ENCODE peak calls at places on chromosomes 16 and 17, in nine cellular contexts. N is body of pancreas; R is GM23248; L is neuronal stem cell; G is adrenal gland; S is cardiac muscle cell; D is CD8-positive, alpha-beta T cell; Z is A549; X is adipocyte. P is an unnamed sample.

GRCh38 chr16:11089504-11090124 is 145.2 kb downstream of the CLEC16A start:
- DNase-seq in G (no peak), S (no peak), X (no peak), Z (no peak), D (no peak), N (peak; percentile 15), L (no peak), R (peak; percentile 32), P (peak; percentile 76)

GRCh38 chr16:48188449-48189102 is 32.8 kb upstream of the ABCC12 start:
- DNase-seq in G (no peak), N (no peak), D (no peak), L (no peak), X (no peak), R (no peak), S (no peak), Z (no peak), P (no peak)

GRCh38 chr17:37527249-37527851 is 37.7 kb downstream of the DUSP14 start:
- DNase-seq in S (peak; percentile 61), D (no peak), N (peak; percentile 30), L (peak; percentile 14), G (no peak), X (peak; percentile 80), R (peak; percentile 80), Z (peak; percentile 70), P (no peak)

GRCh38 chr17:16875662-16876061 is 96.3 kb downstream of the TNFRSF13B start:
- DNase-seq in X (no peak), G (no peak), N (peak; percentile 38), D (no peak), L (no peak), Z (no peak), R (no peak), S (no peak), P (no peak)

GRCh38 chr16:77669057-77669456 is 53.3 kb upstream of the NUDT7 start:
- DNase-seq in S (no peak), N (no peak), D (no peak), Z (no peak), X (no peak), L (no peak), G (no peak), R (no peak), P (no peak)

GRCh38 chr16:75566889-75567255 is 693 bp downstream of the GABARAPL2 start:
- DNase-seq in Z (no peak), D (no peak), L (no peak), S (peak; percentile 34), R (peak; percentile 58), X (peak; percentile 56), N (peak; percentile 18), G (peak; percentile 29), P (no peak)

GRCh38 chr17:4161179-4161559 is 18.2 kb downstream of the CYB5D2 start:
- DNase-seq in L (no peak), D (no peak), N (no peak), G (peak; percentile 89), Z (peak; percentile 98), R (peak; percentile 73), S (no peak), X (peak; percentile 97), P (no peak)

GRCh38 chr17:77736207-77736600 is 222.3 kb upstream of the TNRC6C start:
- DNase-seq in R (peak; percentile 19), L (no peak), N (no peak), G (no peak), Z (no peak), D (no peak), S (peak; percentile 42), X (no peak), P (no peak)

GRCh38 chr17:30336369-30337171 is 2.7 kb upstream of the TMIGD1 start:
- DNase-seq in N (peak; percentile 73), X (peak; percentile 43), G (peak; percentile 33), S (no peak), L (peak; percentile 29), R (peak; percentile 62), D (peak; percentile 46), Z (peak; percentile 66), P (peak; percentile 72)

GRCh38 chr17:44987194-44987882 is 19.2 kb upstream of the C1QL1 start:
- DNase-seq in N (no peak), X (no peak), L (no peak), D (no peak), G (no peak), R (peak; percentile 29), S (peak; percentile 54), Z (no peak), P (no peak)

GRCh38 chr17:35790826-35791225 is 4.6 kb downstream of the MMP28 start:
- DNase-seq in D (no peak), L (no peak), G (no peak), Z (no peak), S (no peak), N (no peak), R (no peak), X (no peak), P (peak; percentile 32)

DNA sequence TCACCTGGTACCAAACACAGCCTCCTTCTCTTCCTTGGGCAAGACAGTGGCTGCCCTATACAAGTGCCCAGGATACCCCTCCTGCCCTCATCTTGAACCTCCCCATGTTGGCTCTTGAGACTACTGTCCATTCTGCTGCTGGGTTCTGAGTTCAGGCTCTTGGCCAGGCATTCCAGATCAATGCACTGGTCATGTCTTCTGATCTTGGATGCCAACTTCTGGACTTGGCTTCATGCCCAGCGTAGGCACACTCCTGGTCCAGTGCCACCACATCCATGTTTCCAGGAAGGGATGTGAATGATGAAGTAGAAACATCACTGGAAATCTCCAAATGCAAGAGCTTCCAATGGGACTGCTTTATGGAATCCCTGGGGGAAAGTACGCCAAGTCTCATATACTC is 51.5 kb downstream of the DYNLRB2 start:
- DNase-seq in D (no peak), X (no peak), N (no peak), S (no peak), Z (no peak), G (no peak), R (no peak), L (no peak), P (no peak)
- H3K4me1 ChIP-seq in D (peaks cover 14% of the 10 kb centered on the region), X (no peaks in the 10 kb centered on the region), N (no peaks in the 10 kb centered on the region), S (no peaks in the 10 kb centered on the region), Z (no peaks in the 10 kb centered on the region), G (no peaks in the 10 kb centered on the region), R (peaks cover 6% of the 10 kb centered on the region), L (no peaks in the 10 kb centered on the region), P (no peaks in the 10 kb centered on the region)

DNA sequence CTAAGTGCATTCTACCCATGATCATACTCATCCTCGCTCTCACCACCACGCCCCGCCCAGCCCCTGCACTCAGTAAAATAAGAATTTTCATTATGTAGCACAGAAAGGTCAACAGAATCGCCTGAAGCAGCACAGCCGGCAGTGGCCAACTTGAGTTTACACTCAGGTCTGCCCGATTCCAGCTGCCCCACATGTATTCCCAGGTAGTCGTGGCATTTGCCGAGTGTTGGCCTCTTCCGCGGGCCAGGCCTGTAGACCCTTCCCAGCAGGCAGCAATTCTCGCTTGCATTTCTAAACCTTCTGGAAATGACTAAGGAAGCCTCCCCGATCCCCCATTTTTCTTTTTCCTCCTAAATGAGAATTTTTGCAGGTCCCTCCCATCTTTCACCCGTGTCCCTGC is 609 bp downstream of the CNGB1 start:
- DNase-seq in X (no peak), G (no peak), S (no peak), L (no peak), N (no peak), R (no peak), D (no peak), Z (no peak), P (no peak)
- H3K4me1 ChIP-seq in X (peaks cover 5% of the 10 kb centered on the region), G (no peaks in the 10 kb centered on the region), S (no peaks in the 10 kb centered on the region), L (peaks cover 10% of the 10 kb centered on the region), N (no peaks in the 10 kb centered on the region), R (no peaks in the 10 kb centered on the region), D (no peaks in the 10 kb centered on the region), Z (peaks cover 15% of the 10 kb centered on the region), P (no peaks in the 10 kb centered on the region)

GRCh38 chr17:82889496-82890338 is 49.9 kb upstream of the ZNF750 start:
- DNase-seq in S (no peak), G (no peak), R (no peak), X (no peak), N (peak; percentile 93), L (no peak), D (no peak), Z (no peak), P (peak; percentile 85)

GRCh38 chr17:82891911-82892310 is 52.1 kb upstream of the ZNF750 start:
- DNase-seq in R (no peak), N (no peak), G (no peak), Z (no peak), X (no peak), L (no peak), D (no peak), S (no peak), P (no peak)

GRCh38 chr17:82888583-82889495 is 49.0 kb upstream of the ZNF750 start:
- DNase-seq in R (no peak), S (no peak), Z (no peak), X (no peak), L (no peak), G (peak; percentile 83), N (peak; percentile 92), D (no peak), P (peak; percentile 54)

GRCh38 chr17:82890926-82891678 is 51.3 kb upstream of the ZNF750 start:
- DNase-seq in D (no peak), L (no peak), Z (no peak), N (peak; percentile 40), S (no peak), R (no peak), X (no peak), G (no peak), P (peak; percentile 45)

DNA sequence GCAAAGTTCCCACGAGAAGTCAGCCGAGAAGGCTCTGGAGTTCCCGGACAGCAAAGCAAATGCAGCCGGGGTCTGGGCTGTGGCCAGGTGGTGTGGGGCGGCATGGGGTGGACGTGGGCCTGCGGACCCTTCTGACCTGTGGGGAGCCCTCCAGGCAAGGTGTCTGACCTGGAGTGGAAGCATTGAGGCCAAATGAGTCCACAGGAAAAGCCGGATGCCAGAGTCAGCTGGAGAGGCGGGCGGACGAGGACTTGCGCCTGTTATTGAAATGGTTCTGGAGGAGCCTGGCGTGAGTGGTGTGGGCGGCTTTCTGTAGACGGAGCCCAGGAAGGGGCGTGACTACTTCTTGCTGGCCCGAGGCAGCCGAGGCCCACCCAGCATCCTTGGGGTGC is 50.5 kb upstream of the ZNF750 start:
- DNase-seq in R (peak; percentile 12), X (no peak), G (no peak), S (no peak), D (no peak), Z (no peak), N (peak; percentile 47), L (no peak), P (no peak)
- H3K4me1 ChIP-seq in R (peaks cover 10% of the 10 kb centered on the region), X (peaks cover 33% of the 10 kb centered on the region), G (peaks cover 30% of the 10 kb centered on the region), S (peaks cover 8% of the 10 kb centered on the region), D (peaks cover 31% of the 10 kb centered on the region), Z (no peaks in the 10 kb centered on the region), N (peaks cover 72% of the 10 kb centered on the region), L (peaks cover 5% of the 10 kb centered on the region), P (peaks cover 24% of the 10 kb centered on the region)

DNA sequence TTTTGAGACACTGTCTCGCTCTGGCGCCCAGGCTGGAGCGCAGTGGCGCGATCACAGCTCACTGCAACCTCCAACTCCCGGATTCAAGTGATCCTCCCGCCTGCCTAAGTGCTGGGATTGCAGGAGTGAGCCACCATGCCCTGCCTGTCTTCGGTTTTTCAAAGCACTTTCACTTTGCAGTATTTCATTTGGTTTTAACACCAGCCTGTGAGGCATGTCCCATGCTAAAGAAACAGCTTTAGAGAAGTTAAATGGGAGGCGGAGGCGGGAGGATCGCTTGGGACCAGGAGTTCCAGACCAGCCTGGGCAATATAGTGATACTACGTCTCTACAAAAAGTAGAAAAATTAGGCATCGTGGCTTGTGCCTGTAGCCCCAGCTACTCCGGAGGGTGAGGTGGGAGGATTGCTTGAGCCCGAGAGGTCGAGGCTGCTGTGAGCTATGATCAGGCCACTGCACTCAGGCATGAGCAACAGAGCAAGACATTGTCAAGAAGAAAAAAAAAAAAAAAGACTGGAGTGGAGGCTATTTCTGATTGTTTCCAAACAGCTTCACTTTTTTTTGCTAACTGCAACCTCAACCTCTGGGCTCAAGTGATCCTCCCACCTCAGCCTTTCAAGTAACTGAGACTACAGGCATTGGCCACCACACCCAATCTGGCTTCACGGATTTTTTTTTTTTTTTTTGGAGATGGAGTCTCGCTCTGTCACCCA is 1.3 kb downstream of the METTL23 start:
- DNase-seq in G (no peak), X (peak; percentile 12), S (no peak), Z (no peak), R (peak; percentile 65), D (no peak), N (peak; percentile 21), L (no peak), P (peak; percentile 39)
- H3K4me1 ChIP-seq in G (peaks cover 61% of the 10 kb centered on the region), X (peaks cover 43% of the 10 kb centered on the region), S (peaks cover 19% of the 10 kb centered on the region), Z (peaks cover 24% of the 10 kb centered on the region), R (peaks cover 25% of the 10 kb centered on the region), D (peaks cover 51% of the 10 kb centered on the region), N (peaks cover 69% of the 10 kb centered on the region), L (peaks cover 5% of the 10 kb centered on the region), P (peaks cover 24% of the 10 kb centered on the region)